ENCODE peak calls at places on chromosomes 13 and 19, in nine cellular contexts. C is astrocyte; X is lower lobe of right lung; B is lower leg skin; T is GM12865; W is suprapubic skin; I is neuronal stem cell; D is CD4-positive, CD25-positive, alpha-beta regulatory T cell; G is psoas muscle. O is an unnamed sample.

GRCh38 chr13:21405309-21405708 is 53.8 kb downstream of the ZDHHC20 start:
- DNase-seq in I (no peak), B (no peak), X (no peak), T (no peak), W (no peak), D (no peak), C (no peak), G (no peak), O (no peak)

GRCh38 chr19:6055013-6055795 is 55.1 kb downstream of the RFX2 start:
- DNase-seq in W (no peak), C (no peak), D (no peak), I (no peak), X (no peak), T (no peak), G (no peak), B (no peak), O (no peak)

GRCh38 chr19:2567580-2567979 is 91.7 kb downstream of the GADD45B start:
- DNase-seq in X (peak), C (no peak), I (no peak), W (peak), G (peak), T (no peak), D (no peak), B (peak), O (no peak)

GRCh38 chr13:23322353-23323336 is 110.9 kb downstream of the SACS start:
- DNase-seq in I (no peak), B (no peak), T (no peak), W (no peak), G (no peak), D (no peak), C (no peak), X (no peak), O (no peak)

GRCh38 chr13:20425819-20426219 is 99.8 kb downstream of the CRYL1 start:
- DNase-seq in X (no peak), B (no peak), W (peak), T (peak), C (no peak), G (no peak), I (no peak), D (no peak), O (no peak)

GRCh38 chr19:50695251-50696064 is 24.1 kb downstream of the SHANK1 start:
- DNase-seq in X (no peak), T (no peak), G (no peak), I (peak), C (no peak), W (no peak), D (no peak), B (no peak), O (peak)

GRCh38 chr19:2612619-2613249 is 89.8 kb downstream of the GNG7 start:
- DNase-seq in I (no peak), W (no peak), X (peak), C (no peak), T (no peak), B (no peak), G (no peak), D (no peak), O (no peak)

GRCh38 chr19:12793290-12794195 is 2.3 kb downstream of the JUNB start:
- DNase-seq in C (peak), W (peak), X (peak), B (peak), I (peak), D (peak), T (peak), G (peak), O (peak)

GRCh38 chr19:16714702-16715294 is 4.8 kb upstream of the NWD1 start:
- DNase-seq in W (no peak), D (peak), X (peak), B (no peak), T (peak), I (peak), G (peak), C (peak), O (peak)

GRCh38 chr19:10690351-10690781 is 10.9 kb upstream of the QTRT1 start:
- DNase-seq in W (no peak), G (no peak), B (no peak), D (no peak), C (no peak), X (no peak), T (no peak), I (no peak), O (no peak)

GRCh38 chr19:55670280-55671053 is 4.6 kb upstream of the EPN1 start:
- DNase-seq in I (no peak), X (peak), G (no peak), T (peak), C (no peak), B (no peak), D (peak), W (peak), O (no peak)

GRCh38 chr19:31110331-31110730 is 238.9 kb downstream of the TSHZ3 start:
- DNase-seq in W (no peak), C (peak), X (no peak), G (no peak), I (no peak), D (no peak), T (no peak), B (no peak), O (no peak)

GRCh38 chr19:16605552-16605951 is 22.5 kb downstream of the MED26 start:
- DNase-seq in B (no peak), T (no peak), I (no peak), D (no peak), C (no peak), G (no peak), X (no peak), W (no peak), O (no peak)

GRCh38 chr13:113009743-113010509 is 40.9 kb downstream of the MCF2L start:
- DNase-seq in G (no peak), D (no peak), I (no peak), C (no peak), W (no peak), X (no peak), T (no peak), B (no peak), O (no peak)

GRCh38 chr19:34034318-34034846 is 137.9 kb upstream of the LSM14A start:
- DNase-seq in C (no peak), I (no peak), T (no peak), G (no peak), D (no peak), X (no peak), B (no peak), W (no peak), O (no peak)

GRCh38 chr13:99941911-99942310 is 29.7 kb downstream of the ZIC5 start:
- DNase-seq in W (no peak), X (no peak), G (no peak), T (no peak), I (no peak), B (no peak), C (no peak), D (no peak), O (no peak)

GRCh38 chr13:24228852-24229458 is 68.4 kb downstream of the SPATA13 start:
- DNase-seq in I (peak), B (no peak), T (peak), W (no peak), G (no peak), D (no peak), X (no peak), C (peak), O (peak)

GRCh38 chr19:30362156-30362754 is 9.9 kb upstream of the ZNF536 start:
- DNase-seq in T (no peak), I (no peak), D (no peak), X (no peak), G (no peak), W (peak), B (no peak), C (no peak), O (no peak)

GRCh38 chr19:55390461-55390880 is 4.7 kb downstream of the RPL28 start:
- DNase-seq in T (no peak), X (no peak), C (no peak), W (no peak), B (no peak), D (no peak), I (no peak), G (no peak), O (no peak)

GRCh38 chr19:45296365-45296764 is 26.3 kb downstream of the CKM start:
- DNase-seq in G (no peak), W (no peak), B (no peak), T (no peak), C (no peak), X (no peak), D (no peak), I (no peak), O (no peak)

GRCh38 chr13:50153888-50154287 is 138.6 kb downstream of the KCNRG start:
- DNase-seq in T (no peak), X (no peak), B (no peak), W (no peak), G (no peak), D (no peak), C (no peak), I (no peak), O (no peak)

GRCh38 chr13:70255406-70255991 is 147.2 kb upstream of the KLHL1 start:
- DNase-seq in B (no peak), X (no peak), T (no peak), D (no peak), I (no peak), W (no peak), G (no peak), C (no peak), O (no peak)

GRCh38 chr19:8585894-8586750 is 8.9 kb upstream of the MYO1F start:
- DNase-seq in X (peak), I (peak), D (peak), W (no peak), G (no peak), B (no peak), C (peak), T (peak), O (peak)

GRCh38 chr19:29843180-29844051 is 31.6 kb downstream of the CCNE1 start:
- DNase-seq in B (peak), I (peak), X (peak), G (peak), W (no peak), T (no peak), C (no peak), D (peak), O (no peak)

GRCh38 chr13:73737214-73737613 is 397.0 kb downstream of the KLF12 start:
- DNase-seq in G (no peak), C (no peak), T (no peak), D (no peak), B (no peak), I (no peak), X (no peak), W (no peak), O (no peak)

GRCh38 chr13:73741742-73742141 is 392.5 kb downstream of the KLF12 start:
- DNase-seq in B (no peak), T (no peak), X (no peak), D (no peak), G (no peak), C (no peak), W (no peak), I (no peak), O (no peak)

GRCh38 chr13:73738626-73739025 is 395.6 kb downstream of the KLF12 start:
- DNase-seq in B (no peak), W (no peak), T (no peak), G (no peak), D (no peak), I (no peak), C (no peak), X (no peak), O (no peak)

GRCh38 chr13:73740681-73741080 is 393.5 kb downstream of the KLF12 start:
- DNase-seq in I (no peak), D (no peak), W (no peak), X (no peak), C (no peak), B (no peak), G (no peak), T (no peak), O (no peak)

GRCh38 chr13:73741111-73741510 is 393.1 kb downstream of the KLF12 start:
- DNase-seq in C (no peak), T (no peak), W (no peak), D (no peak), B (no peak), I (no peak), G (no peak), X (no peak), O (no peak)
- H3K4me3 ChIP-seq in C (no peak), T (no peak), W (peak), D (no peak), B (no peak), I (no peak), G (no peak), X (no peak), O (no peak)

DNA sequence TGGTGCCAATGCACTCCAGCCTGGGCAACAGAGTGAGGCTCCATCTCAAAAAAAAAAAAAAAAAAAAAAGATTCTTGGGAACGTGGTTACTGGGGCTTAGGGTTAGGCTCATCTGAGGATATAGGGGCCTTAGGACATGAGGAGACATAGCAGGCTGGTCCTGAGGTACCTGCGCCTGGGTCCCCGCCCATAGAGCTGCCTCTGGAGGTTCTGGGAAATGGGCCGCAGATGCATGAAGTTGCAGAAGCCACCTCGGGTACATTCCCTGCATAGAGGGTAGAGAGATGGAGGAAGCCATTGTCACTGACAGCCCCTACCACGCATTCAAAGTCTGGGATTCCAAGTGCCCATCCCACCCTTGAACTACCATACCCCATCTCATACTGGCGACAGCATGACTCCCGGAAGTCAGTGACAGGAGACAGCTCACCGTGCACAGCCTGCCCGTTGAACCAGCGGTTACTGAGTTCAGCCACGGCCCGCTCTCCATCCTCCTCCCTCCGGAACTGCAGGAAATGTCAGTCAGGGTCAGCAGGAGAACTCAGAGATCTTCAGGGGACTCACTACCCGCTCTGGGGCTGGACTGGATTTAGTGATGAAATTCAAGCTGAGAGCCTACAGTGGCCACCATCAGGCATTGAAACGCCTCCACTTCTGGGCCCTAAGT is 1.4 kb downstream of the U2AF1L4 start:
- DNase-seq in W (no peak), G (no peak), D (no peak), C (no peak), X (no peak), T (no peak), I (no peak), B (no peak), O (no peak)
- H3K4me3 ChIP-seq in W (peak), G (peak), D (peak), C (no peak), X (peak), T (no peak), I (peak), B (no peak), O (peak)

GRCh38 chr19:4580961-4581380 is 21.5 kb upstream of the SEMA6B start:
- DNase-seq in B (no peak), G (no peak), W (no peak), I (no peak), D (no peak), X (no peak), T (no peak), C (no peak), O (no peak)
- H3K4me3 ChIP-seq in B (no peak), G (peak), W (peak), I (peak), D (no peak), X (peak), T (no peak), C (no peak), O (no peak)

GRCh38 chr13:71285700-71286099 is 581.3 kb downstream of the DACH1 start:
- DNase-seq in X (no peak), I (no peak), D (no peak), G (no peak), B (no peak), W (no peak), C (no peak), T (peak), O (no peak)

GRCh38 chr13:71290963-71291937 is 575.8 kb downstream of the DACH1 start:
- DNase-seq in D (peak), W (no peak), B (peak), G (no peak), I (no peak), X (no peak), T (peak), C (no peak), O (peak)
- H3K4me3 ChIP-seq in D (peak), W (peak), B (no peak), G (peak), I (no peak), X (peak), T (no peak), C (no peak), O (no peak)

O was measured in Jurkat, Clone E6-1.